ENCODE peak calls at places on chromosomes 3 and 15, in eight cellular contexts. Y is K562, T is sigmoid colon, L is upper lobe of left lung, G is GM12878, M is esophagus muscularis mucosa, X is suprapubic skin, W is transverse colon. P is an unnamed sample.

GRCh38 chr3:10945683-10946287 is 46.8 kb upstream of the SLC6A1 start:
- DNase-seq in G (no peak), X (no peak), L (no peak), W (peak; percentile 39), Y (peak; percentile 79), M (no peak), T (peak; percentile 65), P (peak; percentile 49)

GRCh38 chr15:86595741-86596140 is 516.1 kb downstream of the AGBL1 start:
- DNase-seq in G (no peak), X (no peak), W (no peak), T (no peak), L (no peak), Y (no peak), M (no peak), P (no peak)

GRCh38 chr3:66092175-66092990 is 53.7 kb upstream of the MAGI1 start:
- DNase-seq in X (no peak), G (no peak), L (no peak), T (no peak), M (no peak), Y (no peak), W (no peak), P (no peak)

GRCh38 chr3:129413687-129414506 is 14.5 kb downstream of the EFCAB12 start:
- DNase-seq in T (no peak), M (no peak), Y (peak; percentile 78), W (no peak), L (no peak), G (no peak), X (no peak), P (no peak)

GRCh38 chr15:41105348-41106334 is 10.4 kb downstream of the INO80 start:
- DNase-seq in Y (no peak), L (no peak), M (no peak), T (no peak), G (no peak), W (no peak), X (no peak), P (peak; percentile 3)

GRCh38 chr3:160564949-160565441 is 376 bp downstream of the KPNA4 start:
- DNase-seq in T (peak; percentile 83), M (peak; percentile 94), W (peak; percentile 76), X (no peak), G (no peak), Y (peak; percentile 71), L (no peak), P (peak; percentile 70)

GRCh38 chr3:156291269-156292123 is 171.1 kb downstream of the KCNAB1 start:
- DNase-seq in M (no peak), G (no peak), T (peak; percentile 63), L (peak; percentile 75), W (no peak), Y (no peak), X (no peak), P (no peak)

GRCh38 chr3:72155391-72156064 is 370.6 kb upstream of the PROK2 start:
- DNase-seq in M (no peak), G (no peak), T (peak; percentile 85), W (peak; percentile 53), L (no peak), X (peak; percentile 86), Y (peak; percentile 71), P (peak; percentile 37)

DNA sequence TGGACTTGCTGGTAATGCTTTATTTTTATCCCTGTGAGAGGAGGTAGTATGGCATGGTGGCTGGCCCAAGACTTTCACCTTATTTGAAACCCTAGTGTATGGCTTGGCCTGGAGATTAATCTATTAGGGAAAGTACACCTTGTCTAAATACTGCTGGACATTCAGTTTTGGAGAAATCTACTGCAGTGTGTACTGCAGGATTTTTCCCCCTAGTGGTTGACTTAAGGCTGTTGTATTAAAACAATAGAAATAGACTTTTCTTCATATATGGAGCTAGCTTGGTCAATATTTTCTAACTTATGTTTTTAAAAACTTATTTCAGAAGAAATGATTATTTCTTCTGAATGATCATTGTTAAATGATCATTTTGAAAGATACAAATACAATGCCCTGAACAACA is 13.9 kb upstream of the SLITRK3 start:
- DNase-seq in G (no peak), X (no peak), W (no peak), M (no peak), L (no peak), T (no peak), Y (no peak), P (no peak)
- TF ChIP-seq EP300 in G (no peak), X (no peak), W (no peak), M (no peak), L (no peak), T (no peak), Y (no peak), P (no peak)

DNA sequence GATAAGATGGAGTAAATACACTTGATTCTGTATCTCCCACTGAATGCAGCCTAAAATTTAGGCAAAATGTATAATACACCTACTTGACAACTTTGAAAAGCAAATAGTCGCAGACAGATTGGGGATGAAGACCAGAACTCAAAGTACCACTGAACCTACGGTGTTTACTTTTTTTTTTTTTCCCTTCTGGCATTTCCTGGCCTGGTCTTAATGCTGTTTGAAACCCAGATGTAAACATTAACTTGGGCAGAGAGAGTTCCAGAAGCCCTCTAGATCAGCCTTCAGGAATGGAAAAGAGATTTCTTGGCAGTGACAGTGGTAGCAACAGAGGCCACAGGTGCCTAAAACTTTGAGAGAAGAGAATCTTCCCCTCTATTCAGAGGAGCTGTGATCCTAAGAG is 27.8 kb downstream of the ALPK3 start:
- DNase-seq in T (no peak), L (no peak), Y (no peak), W (no peak), G (no peak), X (no peak), M (no peak), P (no peak)
- TF ChIP-seq POLR2AphosphoS5 in T (no peak), L (no peak), Y (no peak), W (no peak), G (no peak), X (no peak), M (no peak), P (no peak)

GRCh38 chr3:57756528-57757401 is 656 bp downstream of the SLMAP start:
- DNase-seq in L (peak; percentile 90), Y (peak; percentile 58), M (no peak), T (peak; percentile 81), X (peak; percentile 80), W (peak; percentile 35), G (no peak), P (peak; percentile 46)
- TF ChIP-seq POLR2A in L (no peak), Y (peak; percentile 33), M (no peak), T (no peak), X (no peak), W (no peak), G (no peak), P (no peak)

DNA sequence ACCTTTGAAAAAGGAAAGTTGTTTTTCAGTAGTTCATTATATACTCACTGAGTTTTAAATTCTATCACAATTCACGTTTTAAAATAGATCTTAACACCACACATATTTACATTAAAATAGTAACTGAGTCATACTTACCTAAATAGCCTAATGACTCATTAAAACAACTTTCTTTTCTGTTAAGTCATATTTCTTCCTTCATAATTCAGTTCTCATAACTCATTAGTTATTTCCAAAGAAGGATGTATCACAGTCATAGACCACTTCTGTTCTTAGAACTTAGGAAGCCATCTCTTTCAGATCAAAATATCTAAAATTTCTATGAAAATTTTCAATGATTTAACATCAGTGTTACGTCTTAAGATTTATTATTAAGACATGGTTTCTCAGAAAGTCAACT is 885.9 kb downstream of the FHIT start:
- DNase-seq in Y (no peak), X (no peak), G (no peak), L (no peak), M (no peak), T (no peak), W (no peak), P (no peak)
- TF ChIP-seq EP300 in Y (no peak), X (no peak), G (no peak), L (no peak), M (no peak), T (no peak), W (no peak), P (no peak)

GRCh38 chr15:61295239-61295638 is 66.1 kb upstream of the RORA start:
- DNase-seq in L (no peak), X (no peak), T (no peak), Y (no peak), M (no peak), G (no peak), W (no peak), P (no peak)

GRCh38 chr15:61301701-61302100 is 72.6 kb upstream of the RORA start:
- DNase-seq in M (no peak), X (no peak), L (no peak), T (no peak), W (no peak), G (no peak), Y (no peak), P (no peak)

DNA sequence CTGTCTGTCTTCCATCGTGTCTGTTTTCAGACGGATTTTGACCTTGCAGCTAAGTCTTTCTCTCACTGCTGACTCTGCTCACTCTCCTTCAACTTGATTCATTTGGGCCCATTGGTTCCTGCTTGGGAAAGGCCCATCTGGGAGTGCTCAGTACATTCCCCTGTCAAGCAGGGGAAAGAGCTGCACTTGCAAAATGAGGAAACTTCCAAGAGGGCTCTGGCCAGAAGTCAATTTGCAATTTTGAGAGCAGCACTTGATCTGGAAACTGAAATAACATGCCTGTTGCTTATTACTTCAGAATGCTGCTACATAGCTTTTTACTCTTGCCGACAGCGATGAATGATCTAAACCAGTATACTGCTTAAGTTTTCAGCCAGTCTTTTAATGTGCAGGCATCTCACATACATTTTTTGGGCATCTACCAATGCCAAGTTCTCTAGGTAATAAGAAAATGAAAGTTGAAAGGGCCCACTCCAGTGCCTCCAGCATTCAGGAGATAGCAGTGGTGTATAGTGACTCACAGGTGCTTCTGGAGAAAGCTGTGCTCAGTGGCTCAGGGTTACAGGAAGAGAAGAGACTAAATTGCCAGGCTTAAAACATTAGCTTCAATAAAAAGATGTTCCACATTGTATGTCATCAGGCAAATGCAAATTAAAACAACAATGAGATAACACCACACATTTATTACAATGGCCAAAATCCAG is 70.1 kb upstream of the RORA start:
- DNase-seq in T (peak; percentile 78), M (no peak), Y (no peak), X (no peak), L (no peak), W (peak; percentile 9), G (no peak), P (no peak)
- TF ChIP-seq POLR2AphosphoS5 in T (peak; percentile 57), M (peak; percentile 19), Y (no peak), X (no peak), L (no peak), W (no peak), G (no peak), P (no peak)

DNA sequence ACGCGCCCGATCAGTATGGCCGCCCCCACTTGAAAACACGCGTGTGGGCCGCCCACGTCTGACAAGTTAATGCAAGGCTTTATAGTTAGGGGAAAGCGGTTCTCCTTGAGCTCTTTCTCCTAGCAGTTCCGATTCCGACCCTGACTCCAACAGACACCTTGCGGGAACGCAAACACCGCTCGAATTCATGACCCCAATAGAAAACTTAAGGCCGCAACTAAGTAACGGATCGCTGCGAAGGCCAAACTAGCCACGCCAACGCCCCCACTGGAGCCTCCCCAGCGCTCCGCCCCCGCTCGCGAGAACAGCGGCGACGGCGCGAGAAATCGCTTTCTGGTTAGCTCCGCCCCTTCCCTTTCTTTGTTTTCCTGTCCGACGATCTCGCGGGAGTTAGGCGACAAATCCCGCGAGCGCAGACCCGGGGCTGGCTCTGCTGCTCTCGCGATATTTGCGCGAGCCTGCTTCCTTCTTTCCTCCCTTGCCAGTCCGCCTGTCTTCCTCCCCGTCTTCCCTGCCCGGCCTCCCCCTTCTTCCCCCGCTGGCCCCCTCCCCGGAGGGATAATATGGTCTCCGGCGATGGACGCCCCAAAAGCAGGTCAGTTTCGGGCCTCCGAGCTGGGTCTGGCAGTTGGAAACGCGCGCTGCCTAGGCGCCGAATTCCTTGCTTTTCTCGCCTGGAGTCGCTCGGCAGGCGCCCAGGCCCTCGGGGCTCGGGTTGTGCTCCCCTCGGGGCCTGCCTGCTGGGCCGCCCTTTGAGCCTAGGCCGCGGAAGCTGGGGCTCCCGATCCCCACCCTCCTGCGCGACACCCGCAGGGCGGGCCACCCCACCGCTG is at the start of gene IREB2:
- DNase-seq in M (peak; percentile 99), L (peak; percentile 99), W (peak; percentile 98), Y (peak; percentile 99), G (peak; percentile 94), X (peak; percentile 98), T (peak; percentile 99), P (peak; percentile 97)
- TF ChIP-seq POLR2A in M (no peak), L (peak; percentile 27), W (peak; percentile 76), Y (peak; percentile 92), G (peak; percentile 89), X (no peak), T (peak; percentile 54), P (no peak)

P was measured in stomach.